ENCODE peak calls at places on chromosomes 4 and X, in four cellular contexts. F is kidney; G is astrocyte of the spinal cord; R is activated CD8-positive, alpha-beta T cell treated with anti-CD3 and anti-CD28 coated beads for 36 hours. Y is an unnamed sample.
A peak's percentile ranks its signal among the peaks of the same experiment; 100 is the strongest.

GRCh38 chrX:129932137-129932791 is 26.3 kb downstream of the UTP14A start:
- DNase-seq in F (peak; percentile 98), G (peak; percentile 91), R (peak; percentile 78), Y (no peak)

GRCh38 chrX:17411189-17411588 is 36.2 kb downstream of the NHS start:
- DNase-seq in F (no peak), G (no peak), R (no peak), Y (no peak)

GRCh38 chr4:55010550-55010949 is 114.8 kb downstream of the KDR start:
- DNase-seq in F (no peak), G (no peak), R (no peak), Y (no peak)

GRCh38 chr4:181952478-181952877 is 290.7 kb upstream of the TENM3 start:
- DNase-seq in F (no peak), G (peak; percentile 92), R (no peak), Y (no peak)

GRCh38 chrX:13719192-13719856 is 15.1 kb downstream of the TRAPPC2 start:
- DNase-seq in F (no peak), G (no peak), R (peak; percentile 20), Y (no peak)

GRCh38 chr4:137156054-137156453 is 376.2 kb downstream of the PCDH18 start:
- DNase-seq in F (no peak), G (peak; percentile 43), R (no peak), Y (no peak)

GRCh38 chrX:65266482-65266881 is 268.1 kb downstream of the LAS1L start:
- DNase-seq in F (no peak), G (no peak), R (no peak), Y (no peak)

GRCh38 chrX:47751670-47752069 is 85.0 kb upstream of the ZNF81 start:
- DNase-seq in F (no peak), G (no peak), R (peak; percentile 55), Y (no peak)

GRCh38 chrX:19549838-19550237 is 34.5 kb upstream of the MAP3K15 start:
- DNase-seq in F (no peak), G (no peak), R (peak; percentile 47), Y (no peak)

GRCh38 chr4:17511950-17512795 is at the start of gene QDPR:
- DNase-seq in F (peak; percentile 93), G (peak; percentile 69), R (peak; percentile 79), Y (no peak)

DNA sequence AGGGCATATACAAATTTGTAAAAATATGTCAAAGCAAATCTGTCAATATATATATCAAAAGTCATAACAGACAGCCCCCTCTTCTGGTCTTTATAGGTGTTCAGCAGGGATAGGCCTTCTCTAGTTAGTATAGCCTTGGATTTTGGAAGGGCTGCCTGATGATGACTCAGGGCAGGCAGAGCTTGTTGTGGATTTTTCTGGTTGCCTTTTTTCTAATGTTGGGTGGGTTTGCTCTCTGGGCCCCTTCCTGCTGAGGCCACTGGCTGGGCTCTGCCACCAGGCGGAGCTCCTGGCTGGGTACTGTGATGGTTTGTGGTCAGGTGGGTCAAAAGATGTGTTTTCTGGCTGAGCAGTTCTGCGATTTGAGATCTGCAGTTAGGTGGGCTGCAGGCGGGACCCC is 294.2 kb downstream of the GRIA2 start:
- DNase-seq in F (no peak), G (no peak), R (no peak), Y (no peak)
- TF ChIP-seq CTCF in F (no peak), G (peak; percentile 12), R (no peak), Y (peak; percentile 53)

GRCh38 chr4:41026971-41027370 is 187.4 kb downstream of the APBB2 start:
- DNase-seq in F (no peak), G (no peak), R (no peak), Y (no peak)
- TF ChIP-seq CTCF in F (no peak), G (no peak), R (no peak), Y (no peak)

GRCh38 chrX:131746491-131746968 is 202.7 kb downstream of the OR13H1 start:
- DNase-seq in F (peak; percentile 89), G (peak; percentile 88), R (no peak), Y (no peak)
- TF ChIP-seq CTCF in F (peak; percentile 15), G (peak; percentile 14), R (no peak), Y (no peak)

GRCh38 chrX:6574762-6575161 is 39.8 kb upstream of the VCX3A start:
- DNase-seq in F (no peak), G (no peak), R (no peak), Y (no peak)
- TF ChIP-seq CTCF in F (no peak), G (no peak), R (no peak), Y (peak; percentile 39)